ENCODE peak calls at places on chromosomes 3 and 15, in ten cellular contexts. A is MM.1S; D is nephron progenitor cell; M is keratinocyte; H is CD8-positive, alpha-beta T cell; V is B cell; L is heart right ventricle; Y is GM12878; R is endothelial cell; C is GM13977. G is an unnamed sample.

GRCh38 chr3:113255100-113255853 is 43.9 kb downstream of the BOC start:
- DNase-seq in A (no peak), D (no peak), M (no peak), H (no peak), V (no peak), L (no peak), Y (no peak), R (no peak), C (no peak), G (no peak)

GRCh38 chr3:158101330-158102218 is 4.6 kb downstream of the SHOX2 start:
- DNase-seq in A (no peak), D (no peak), M (no peak), H (no peak), V (no peak), L (no peak), Y (no peak), R (no peak), C (no peak), G (no peak)

GRCh38 chr15:101570238-101570637 is 80.7 kb upstream of the PCSK6 start:
- DNase-seq in A (no peak), D (no peak), M (no peak), H (no peak), V (no peak), L (no peak), Y (no peak), R (no peak), C (no peak), G (no peak)

GRCh38 chr3:73029321-73029796 is 32.1 kb upstream of the EBLN2 start:
- DNase-seq in A (no peak), D (no peak), M (peak; percentile 42), H (no peak), V (no peak), L (no peak), Y (no peak), R (no peak), C (no peak), G (no peak)

GRCh38 chr3:30894521-30895289 is at the start of gene GADL1:
- DNase-seq in A (no peak), D (peak; percentile 74), M (no peak), H (no peak), V (no peak), L (peak; percentile 23), Y (no peak), R (peak; percentile 38), C (peak; percentile 28), G (peak; percentile 13)

GRCh38 chr15:34038404-34039179 is 412 bp downstream of the AVEN start:
- DNase-seq in A (peak; percentile 81), D (peak; percentile 75), M (no peak), H (peak; percentile 73), V (peak; percentile 92), L (peak; percentile 63), Y (no peak), R (peak; percentile 69), C (peak; percentile 85), G (peak; percentile 90)

GRCh38 chr15:38354321-38354929 is 99.5 kb upstream of the FAM98B start:
- DNase-seq in A (peak; percentile 73), D (peak; percentile 40), M (peak; percentile 15), H (peak; percentile 53), V (peak; percentile 32), L (peak; percentile 70), Y (peak; percentile 31), R (peak; percentile 67), C (peak; percentile 27), G (peak; percentile 41)

GRCh38 chr3:134214239-134214638 is 36.4 kb downstream of the RYK start:
- DNase-seq in A (no peak), D (no peak), M (no peak), H (no peak), V (no peak), L (no peak), Y (no peak), R (no peak), C (no peak), G (no peak)

GRCh38 chr3:17640466-17640865 is 102.0 kb downstream of the TBC1D5 start:
- DNase-seq in A (no peak), D (no peak), M (no peak), H (no peak), V (no peak), L (no peak), Y (no peak), R (no peak), C (no peak), G (no peak)

GRCh38 chr3:24522155-24522579 is 27.5 kb upstream of the THRB start:
- DNase-seq in A (no peak), D (peak; percentile 43), M (no peak), H (no peak), V (peak; percentile 10), L (peak; percentile 16), Y (no peak), R (peak; percentile 19), C (no peak), G (no peak)

DNA sequence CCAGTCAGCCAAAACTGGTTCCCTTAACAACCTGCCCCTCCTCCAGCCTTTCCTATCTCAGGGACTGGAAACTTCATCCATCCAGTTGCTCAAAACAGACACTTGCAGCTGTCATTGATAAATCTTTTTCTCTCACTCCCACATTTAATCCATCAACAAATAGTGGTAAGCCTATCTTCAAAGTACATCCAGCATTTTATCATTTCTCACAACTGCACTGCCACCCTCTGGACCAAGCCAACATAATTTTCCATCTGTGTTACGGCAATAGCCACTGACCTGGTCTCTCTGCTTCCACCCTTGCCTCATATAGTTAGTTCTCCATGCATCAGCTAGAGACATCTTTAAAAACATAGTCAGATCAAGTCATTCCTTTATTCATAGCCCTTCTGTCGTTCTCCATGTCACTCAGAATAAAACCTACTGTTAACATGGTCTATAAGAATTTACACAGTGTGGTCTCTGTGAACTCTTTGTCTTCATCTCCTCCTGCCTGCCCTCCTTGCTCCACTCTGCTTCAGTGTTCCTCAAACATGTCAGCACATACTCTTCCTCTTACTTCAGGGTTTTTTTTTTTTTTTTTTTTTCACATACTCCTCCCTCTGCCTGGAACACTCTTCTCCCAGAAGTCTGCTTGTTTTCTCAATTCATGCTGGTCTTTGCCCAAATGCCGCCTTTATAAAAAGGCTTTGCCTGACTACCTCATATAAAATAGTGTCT is 102.5 kb upstream of the COL6A5 start:
- DNase-seq in A (peak; percentile 34), D (no peak), M (no peak), H (no peak), V (no peak), L (no peak), Y (no peak), R (no peak), C (no peak), G (no peak)
- TF ChIP-seq CTCF in A (peak; percentile 30), D (no peak), M (peak; percentile 48), H (no peak), V (no peak), L (no peak), Y (peak; percentile 12), R (no peak), C (peak; percentile 32), G (no peak)

GRCh38 chr3:172042136-172042535 is 2.8 kb downstream of the FNDC3B start:
- DNase-seq in A (no peak), D (no peak), M (no peak), H (no peak), V (no peak), L (no peak), Y (no peak), R (no peak), C (no peak), G (no peak)
- TF ChIP-seq CTCF in A (no peak), D (no peak), M (no peak), H (no peak), V (no peak), L (no peak), Y (no peak), R (no peak), C (no peak), G (no peak)

GRCh38 chr3:66756468-66757036 is 241.6 kb upstream of the KBTBD8 start:
- DNase-seq in A (no peak), D (no peak), M (no peak), H (no peak), V (no peak), L (no peak), Y (no peak), R (no peak), C (no peak), G (no peak)
- TF ChIP-seq CTCF in A (no peak), D (no peak), M (no peak), H (no peak), V (no peak), L (no peak), Y (no peak), R (peak; percentile 19), C (no peak), G (no peak)

GRCh38 chr15:48086582-48086981 is 34.2 kb upstream of the SLC24A5 start:
- DNase-seq in A (no peak), D (no peak), M (no peak), H (no peak), V (no peak), L (no peak), Y (no peak), R (no peak), C (no peak), G (no peak)

GRCh38 chr15:48089664-48090063 is 31.1 kb upstream of the SLC24A5 start:
- DNase-seq in A (no peak), D (no peak), M (no peak), H (no peak), V (no peak), L (no peak), Y (no peak), R (no peak), C (no peak), G (no peak)

GRCh38 chr15:48087844-48088243 is 32.9 kb upstream of the SLC24A5 start:
- DNase-seq in A (no peak), D (no peak), M (no peak), H (no peak), V (no peak), L (no peak), Y (no peak), R (no peak), C (no peak), G (no peak)

GRCh38 chr15:48086162-48086561 is 34.6 kb upstream of the SLC24A5 start:
- DNase-seq in A (no peak), D (no peak), M (no peak), H (no peak), V (no peak), L (no peak), Y (no peak), R (no peak), C (no peak), G (no peak)

GRCh38 chr15:48084759-48085420 is 35.9 kb upstream of the SLC24A5 start:
- DNase-seq in A (peak; percentile 31), D (peak; percentile 17), M (no peak), H (no peak), V (no peak), L (no peak), Y (no peak), R (peak; percentile 23), C (peak; percentile 22), G (peak; percentile 32)
- TF ChIP-seq CTCF in A (peak; percentile 31), D (peak; percentile 59), M (peak; percentile 59), H (no peak), V (no peak), L (no peak), Y (peak; percentile 44), R (peak; percentile 50), C (peak; percentile 59), G (no peak)

GRCh38 chr15:76340802-76341365 is 4.3 kb downstream of the ISL2 start:
- DNase-seq in A (peak; percentile 43), D (peak; percentile 57), M (no peak), H (peak; percentile 41), V (peak; percentile 84), L (no peak), Y (no peak), R (no peak), C (peak; percentile 72), G (peak; percentile 79)
- TF ChIP-seq CTCF in A (peak; percentile 34), D (no peak), M (peak; percentile 32), H (no peak), V (peak; percentile 40), L (no peak), Y (peak; percentile 39), R (no peak), C (peak; percentile 47), G (no peak)

G was measured in GM20000.